ENCODE peak calls at places on chromosomes 12 and 14, in eight cellular contexts. E is NB4, A is SW480, H is cardiac muscle cell, Q is left lobe of liver, D is MCF 10A, M is glomerular endothelial cell, P is occipital lobe. Z is an unnamed sample.

GRCh38 chr12:41141076-41141475 is 47.0 kb upstream of the PDZRN4 start:
- DNase-seq in E (no peak), A (no peak), H (no peak), Q (no peak), D (no peak), M (no peak), P (no peak), Z (no peak)

GRCh38 chr12:116492703-116493324 is 66.4 kb upstream of the MAP1LC3B2 start:
- DNase-seq in E (peak), A (peak), H (no peak), Q (no peak), D (peak), M (no peak), P (no peak), Z (no peak)

GRCh38 chr12:106062693-106063092 is 76.1 kb downstream of the NUAK1 start:
- DNase-seq in E (no peak), A (no peak), H (no peak), Q (no peak), D (no peak), M (no peak), P (no peak), Z (no peak)

GRCh38 chr12:124434951-124435805 is 132.2 kb downstream of the NCOR2 start:
- DNase-seq in E (no peak), A (no peak), H (no peak), Q (no peak), D (no peak), M (no peak), P (no peak), Z (no peak)

GRCh38 chr12:2125651-2126050 is 72.9 kb downstream of the CACNA1C start:
- DNase-seq in E (no peak), A (no peak), H (no peak), Q (no peak), D (no peak), M (no peak), P (no peak), Z (no peak)

GRCh38 chr12:50174971-50175715 is 8.0 kb upstream of the CERS5 start:
- DNase-seq in E (peak), A (peak), H (peak), Q (no peak), D (peak), M (peak), P (no peak), Z (peak)

GRCh38 chr12:131855521-131856142 is 27.4 kb downstream of the MMP17 start:
- DNase-seq in E (no peak), A (no peak), H (no peak), Q (no peak), D (no peak), M (no peak), P (no peak), Z (no peak)

GRCh38 chr14:93430319-93430801 is 379 bp upstream of the UNC79 start:
- DNase-seq in E (no peak), A (no peak), H (peak), Q (no peak), D (no peak), M (no peak), P (peak), Z (no peak)

GRCh38 chr12:15346488-15346887 is 24.2 kb downstream of the PTPRO start:
- DNase-seq in E (no peak), A (no peak), H (no peak), Q (no peak), D (no peak), M (no peak), P (no peak), Z (no peak)

GRCh38 chr12:13099910-13100609 is 3.4 kb downstream of the GSG1 start:
- DNase-seq in E (peak), A (no peak), H (no peak), Q (no peak), D (peak), M (no peak), P (no peak), Z (no peak)

GRCh38 chr12:118302053-118302452 is 70.7 kb downstream of the TAOK3 start:
- DNase-seq in E (no peak), A (no peak), H (no peak), Q (no peak), D (peak), M (no peak), P (no peak), Z (no peak)